ENCODE peak calls at places on chromosomes 7 and 10, in seven cellular contexts. O, W, L, E, A, B and I are unnamed samples.

GRCh38 chr7:108358553-108358952 is 97.7 kb downstream of the NRCAM start:
- DNase-seq in A (peak), E (no peak), O (peak), L (no peak), B (peak), W (peak), I (no peak)

GRCh38 chr7:47664650-47665049 is 82.7 kb upstream of the TNS3 start:
- DNase-seq in W (no peak), E (no peak), B (no peak), O (no peak), A (no peak), L (peak), I (no peak)

GRCh38 chr10:70191906-70192305 is 21.6 kb upstream of the SAR1A start:
- DNase-seq in B (no peak), A (peak), W (peak), O (no peak), L (no peak), E (no peak), I (no peak)

GRCh38 chr10:16996530-16996964 is 133.1 kb downstream of the CUBN start:
- DNase-seq in A (no peak), W (peak), O (peak), E (no peak), B (no peak), L (no peak), I (no peak)

GRCh38 chr7:1054438-1055083 is 10.2 kb downstream of the GPR146 start:
- DNase-seq in O (no peak), B (no peak), A (no peak), E (no peak), L (no peak), W (no peak), I (no peak)

GRCh38 chr7:74343281-74344127 is 54.3 kb downstream of the CLIP2 start:
- DNase-seq in O (no peak), L (no peak), E (no peak), W (peak), B (no peak), A (no peak), I (no peak)

GRCh38 chr10:24483701-24484100 is 240.0 kb downstream of the ARHGAP21 start:
- DNase-seq in W (peak), E (no peak), O (peak), B (no peak), L (no peak), A (peak), I (no peak)

GRCh38 chr10:13298748-13299436 is 972 bp downstream of the PHYH start:
- DNase-seq in A (no peak), O (no peak), E (no peak), B (no peak), L (no peak), W (no peak), I (no peak)